ENCODE peak calls at places on chromosome 1, in seven cellular contexts. One of them, this sample, is unnamed.

GRCh38 chr1:31626451-31627202 is 9.1 kb downstream of the HCRTR1 start:
- DNase-seq in tibial nerve: no peak
- DNase-seq in A549: no peak
- DNase-seq in sigmoid colon: no peak
- DNase-seq in esophagus muscularis mucosa: no peak
- DNase-seq in K562: peak
- DNase-seq in stomach: no peak
- DNase-seq in this sample: no peak

GRCh38 chr1:73800376-73800775 is 397.6 kb downstream of the LRRIQ3 start:
- DNase-seq in tibial nerve: no peak
- DNase-seq in A549: no peak
- DNase-seq in sigmoid colon: no peak
- DNase-seq in esophagus muscularis mucosa: no peak
- DNase-seq in K562: no peak
- DNase-seq in stomach: no peak
- DNase-seq in this sample: no peak

GRCh38 chr1:9798236-9799130 is 25.3 kb downstream of the CLSTN1 start:
- DNase-seq in tibial nerve: no peak
- DNase-seq in A549: no peak
- DNase-seq in sigmoid colon: peak
- DNase-seq in esophagus muscularis mucosa: no peak
- DNase-seq in K562: no peak
- DNase-seq in stomach: no peak
- DNase-seq in this sample: no peak

GRCh38 chr1:172486805-172487454 is 43.1 kb upstream of the PIGC start:
- DNase-seq in tibial nerve: no peak
- DNase-seq in A549: no peak
- DNase-seq in sigmoid colon: no peak
- DNase-seq in esophagus muscularis mucosa: no peak
- DNase-seq in K562: peak
- DNase-seq in stomach: no peak
- DNase-seq in this sample: no peak

GRCh38 chr1:14340244-14340800 is 258.2 kb upstream of the KAZN start:
- DNase-seq in tibial nerve: no peak
- DNase-seq in A549: no peak
- DNase-seq in sigmoid colon: no peak
- DNase-seq in esophagus muscularis mucosa: no peak
- DNase-seq in K562: no peak
- DNase-seq in stomach: no peak
- DNase-seq in this sample: no peak

GRCh38 chr1:212415107-212415841 is 588 bp upstream of the PACC1 start:
- DNase-seq in tibial nerve: no peak
- DNase-seq in A549: no peak
- DNase-seq in sigmoid colon: no peak
- DNase-seq in esophagus muscularis mucosa: no peak
- DNase-seq in K562: peak
- DNase-seq in stomach: no peak
- DNase-seq in this sample: no peak

GRCh38 chr1:147504801-147505303 is 36.4 kb upstream of the BCL9 start:
- DNase-seq in tibial nerve: no peak
- DNase-seq in A549: no peak
- DNase-seq in sigmoid colon: no peak
- DNase-seq in esophagus muscularis mucosa: no peak
- DNase-seq in K562: peak
- DNase-seq in stomach: no peak
- DNase-seq in this sample: no peak

GRCh38 chr1:38763106-38763505 is 96.5 kb downstream of the RRAGC start:
- DNase-seq in tibial nerve: no peak
- DNase-seq in A549: no peak
- DNase-seq in sigmoid colon: no peak
- DNase-seq in esophagus muscularis mucosa: no peak
- DNase-seq in K562: no peak
- DNase-seq in stomach: no peak
- DNase-seq in this sample: no peak

GRCh38 chr1:241412646-241413045 is 55.6 kb upstream of the RGS7 start:
- DNase-seq in tibial nerve: no peak
- DNase-seq in A549: no peak
- DNase-seq in sigmoid colon: no peak
- DNase-seq in esophagus muscularis mucosa: no peak
- DNase-seq in K562: no peak
- DNase-seq in stomach: no peak
- DNase-seq in this sample: no peak

GRCh38 chr1:23585321-23586022 is 26.2 kb upstream of the ID3 start:
- DNase-seq in tibial nerve: no peak
- DNase-seq in A549: peak
- DNase-seq in sigmoid colon: peak
- DNase-seq in esophagus muscularis mucosa: no peak
- DNase-seq in K562: no peak
- DNase-seq in stomach: no peak
- DNase-seq in this sample: no peak
- TF ChIP-seq EP300 in tibial nerve: peak
- TF ChIP-seq EP300 in A549: peak
- TF ChIP-seq EP300 in sigmoid colon: no peak
- TF ChIP-seq EP300 in esophagus muscularis mucosa: no peak
- TF ChIP-seq EP300 in K562: no peak
- TF ChIP-seq EP300 in stomach: no peak
- TF ChIP-seq EP300 in this sample: no peak

GRCh38 chr1:204885790-204886189 is 15.1 kb downstream of the NFASC start:
- DNase-seq in tibial nerve: peak
- DNase-seq in A549: no peak
- DNase-seq in sigmoid colon: no peak
- DNase-seq in esophagus muscularis mucosa: no peak
- DNase-seq in K562: no peak
- DNase-seq in stomach: no peak
- DNase-seq in this sample: no peak
- TF ChIP-seq EP300 in tibial nerve: peak
- TF ChIP-seq EP300 in A549: no peak
- TF ChIP-seq EP300 in sigmoid colon: no peak
- TF ChIP-seq EP300 in esophagus muscularis mucosa: peak
- TF ChIP-seq EP300 in K562: no peak
- TF ChIP-seq EP300 in stomach: no peak
- TF ChIP-seq EP300 in this sample: no peak

GRCh38 chr1:63698001-63698838 is 75.6 kb upstream of the ROR1 start:
- DNase-seq in tibial nerve: no peak
- DNase-seq in A549: peak
- DNase-seq in sigmoid colon: peak
- DNase-seq in esophagus muscularis mucosa: no peak
- DNase-seq in K562: peak
- DNase-seq in stomach: peak
- DNase-seq in this sample: peak
- TF ChIP-seq EP300 in tibial nerve: peak
- TF ChIP-seq EP300 in A549: peak
- TF ChIP-seq EP300 in sigmoid colon: peak
- TF ChIP-seq EP300 in esophagus muscularis mucosa: peak
- TF ChIP-seq EP300 in K562: no peak
- TF ChIP-seq EP300 in stomach: peak
- TF ChIP-seq EP300 in this sample: peak

DNA sequence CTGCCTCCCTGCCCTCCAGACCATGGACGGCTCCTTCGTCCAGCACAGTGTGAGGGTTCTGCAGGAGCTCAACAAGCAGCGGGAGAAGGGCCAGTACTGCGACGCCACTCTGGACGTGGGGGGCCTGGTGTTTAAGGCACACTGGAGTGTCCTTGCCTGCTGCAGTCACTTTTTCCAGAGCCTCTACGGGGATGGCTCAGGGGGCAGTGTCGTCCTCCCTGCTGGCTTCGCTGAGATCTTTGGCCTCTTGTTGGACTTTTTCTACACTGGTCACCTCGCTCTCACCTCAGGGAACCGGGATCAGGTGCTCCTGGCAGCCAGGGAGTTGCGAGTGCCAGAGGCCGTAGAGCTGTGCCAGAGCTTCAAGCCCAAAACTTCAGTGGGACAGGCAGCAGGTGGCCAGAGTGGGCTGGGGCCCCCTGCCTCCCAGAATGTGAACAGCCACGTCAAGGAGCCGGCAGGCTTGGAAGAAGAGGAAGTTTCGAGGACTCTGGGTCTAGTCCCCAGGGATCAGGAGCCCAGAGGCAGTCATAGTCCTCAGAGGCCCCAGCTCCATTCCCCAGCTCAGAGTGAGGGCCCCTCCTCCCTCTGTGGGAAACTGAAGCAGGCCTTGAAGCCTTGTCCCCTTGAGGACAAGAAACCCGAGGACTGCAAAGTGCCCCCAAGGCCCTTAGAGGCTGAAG is 935 bp downstream of the ZBTB48 start:
- DNase-seq in tibial nerve: no peak
- DNase-seq in A549: no peak
- DNase-seq in sigmoid colon: no peak
- DNase-seq in esophagus muscularis mucosa: no peak
- DNase-seq in K562: peak
- DNase-seq in stomach: no peak
- DNase-seq in this sample: no peak
- TF ChIP-seq EP300 in tibial nerve: no peak
- TF ChIP-seq EP300 in A549: no peak
- TF ChIP-seq EP300 in sigmoid colon: no peak
- TF ChIP-seq EP300 in esophagus muscularis mucosa: no peak
- TF ChIP-seq EP300 in K562: no peak
- TF ChIP-seq EP300 in stomach: no peak
- TF ChIP-seq EP300 in this sample: no peak

GRCh38 chr1:59110287-59110686 is 186.6 kb upstream of the FGGY start:
- DNase-seq in tibial nerve: no peak
- DNase-seq in A549: no peak
- DNase-seq in sigmoid colon: no peak
- DNase-seq in esophagus muscularis mucosa: no peak
- DNase-seq in K562: no peak
- DNase-seq in stomach: no peak
- DNase-seq in this sample: no peak
- TF ChIP-seq EP300 in tibial nerve: no peak
- TF ChIP-seq EP300 in A549: no peak
- TF ChIP-seq EP300 in sigmoid colon: no peak
- TF ChIP-seq EP300 in esophagus muscularis mucosa: no peak
- TF ChIP-seq EP300 in K562: no peak
- TF ChIP-seq EP300 in stomach: no peak
- TF ChIP-seq EP300 in this sample: no peak

GRCh38 chr1:85330206-85330605 is 53.8 kb upstream of the BCL10 start:
- DNase-seq in tibial nerve: no peak
- DNase-seq in A549: no peak
- DNase-seq in sigmoid colon: no peak
- DNase-seq in esophagus muscularis mucosa: no peak
- DNase-seq in K562: no peak
- DNase-seq in stomach: no peak
- DNase-seq in this sample: no peak

GRCh38 chr1:85330711-85331290 is 54.4 kb upstream of the BCL10 start:
- DNase-seq in tibial nerve: no peak
- DNase-seq in A549: no peak
- DNase-seq in sigmoid colon: no peak
- DNase-seq in esophagus muscularis mucosa: no peak
- DNase-seq in K562: no peak
- DNase-seq in stomach: no peak
- DNase-seq in this sample: no peak

GRCh38 chr1:85326851-85327250 is 50.4 kb upstream of the BCL10 start:
- DNase-seq in tibial nerve: no peak
- DNase-seq in A549: no peak
- DNase-seq in sigmoid colon: no peak
- DNase-seq in esophagus muscularis mucosa: no peak
- DNase-seq in K562: no peak
- DNase-seq in stomach: no peak
- DNase-seq in this sample: no peak

GRCh38 chr1:85327759-85328158 is 51.3 kb upstream of the BCL10 start:
- DNase-seq in tibial nerve: no peak
- DNase-seq in A549: no peak
- DNase-seq in sigmoid colon: no peak
- DNase-seq in esophagus muscularis mucosa: no peak
- DNase-seq in K562: no peak
- DNase-seq in stomach: no peak
- DNase-seq in this sample: no peak

GRCh38 chr1:85328713-85329376 is 52.4 kb upstream of the BCL10 start:
- DNase-seq in tibial nerve: no peak
- DNase-seq in A549: peak
- DNase-seq in sigmoid colon: no peak
- DNase-seq in esophagus muscularis mucosa: no peak
- DNase-seq in K562: no peak
- DNase-seq in stomach: no peak
- DNase-seq in this sample: no peak
- TF ChIP-seq EP300 in tibial nerve: peak
- TF ChIP-seq EP300 in A549: peak
- TF ChIP-seq EP300 in sigmoid colon: no peak
- TF ChIP-seq EP300 in esophagus muscularis mucosa: no peak
- TF ChIP-seq EP300 in K562: no peak
- TF ChIP-seq EP300 in stomach: no peak
- TF ChIP-seq EP300 in this sample: no peak

GRCh38 chr1:50964863-50965262 is 4.8 kb upstream of the FAF1 start:
- DNase-seq in tibial nerve: no peak
- DNase-seq in A549: no peak
- DNase-seq in sigmoid colon: no peak
- DNase-seq in esophagus muscularis mucosa: no peak
- DNase-seq in K562: no peak
- DNase-seq in stomach: no peak
- DNase-seq in this sample: no peak

GRCh38 chr1:50955116-50955515 is 5.0 kb downstream of the FAF1 start:
- DNase-seq in tibial nerve: no peak
- DNase-seq in A549: no peak
- DNase-seq in sigmoid colon: no peak
- DNase-seq in esophagus muscularis mucosa: no peak
- DNase-seq in K562: no peak
- DNase-seq in stomach: no peak
- DNase-seq in this sample: no peak

GRCh38 chr1:50959303-50959912 is 659 bp downstream of the FAF1 start:
- DNase-seq in tibial nerve: peak
- DNase-seq in A549: no peak
- DNase-seq in sigmoid colon: peak
- DNase-seq in esophagus muscularis mucosa: no peak
- DNase-seq in K562: peak
- DNase-seq in stomach: no peak
- DNase-seq in this sample: peak

DNA sequence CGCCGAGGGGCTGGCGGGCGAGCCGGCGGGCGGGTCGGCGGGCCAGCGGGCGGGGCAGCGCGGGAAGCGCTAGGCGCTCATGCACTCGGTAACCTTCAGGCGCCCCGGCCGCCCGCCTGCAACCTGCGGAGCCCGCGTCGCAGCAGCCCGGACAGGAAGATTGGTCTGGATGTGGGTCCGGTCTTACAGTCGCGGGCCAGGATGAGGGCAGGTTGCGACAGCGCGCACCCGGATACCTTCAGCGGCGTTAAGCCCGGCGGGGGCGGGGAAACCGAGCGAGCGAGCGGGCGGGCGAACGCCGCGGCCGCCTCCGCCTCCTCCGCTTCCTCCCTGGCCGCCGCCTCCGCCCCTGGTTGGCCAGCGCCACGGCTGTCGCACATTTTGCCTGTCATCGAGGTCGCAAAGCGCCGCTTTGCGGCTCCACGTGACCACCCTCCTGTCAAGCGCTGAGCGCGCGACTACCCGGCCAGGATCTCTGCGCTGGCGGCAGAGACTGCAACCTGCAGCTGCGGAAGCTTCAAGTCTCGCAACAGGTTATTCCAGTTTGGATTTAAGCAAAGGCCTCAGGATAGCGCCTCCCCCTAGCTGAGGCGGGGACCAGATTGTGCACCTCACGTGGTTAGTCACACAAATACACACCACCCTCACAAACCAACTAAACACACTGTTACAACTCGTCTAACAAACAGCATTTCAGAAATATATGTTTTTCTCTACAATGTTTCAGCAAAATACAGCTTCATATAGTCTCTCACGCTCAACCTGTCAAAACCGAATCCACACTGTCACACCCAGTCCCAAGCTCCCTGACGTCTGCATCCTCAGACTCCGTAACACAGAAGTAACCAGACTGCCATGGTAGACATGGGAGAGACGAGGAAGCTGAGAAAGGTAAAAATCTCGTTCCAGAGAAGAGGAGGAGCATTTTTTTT is at the start of gene FAF1:
- DNase-seq in tibial nerve: peak
- DNase-seq in A549: peak
- DNase-seq in sigmoid colon: peak
- DNase-seq in esophagus muscularis mucosa: peak
- DNase-seq in K562: peak
- DNase-seq in stomach: peak
- DNase-seq in this sample: peak
- TF ChIP-seq EP300 in tibial nerve: peak
- TF ChIP-seq EP300 in A549: no peak
- TF ChIP-seq EP300 in sigmoid colon: no peak
- TF ChIP-seq EP300 in esophagus muscularis mucosa: no peak
- TF ChIP-seq EP300 in K562: peak
- TF ChIP-seq EP300 in stomach: no peak
- TF ChIP-seq EP300 in this sample: no peak